ENCODE peak calls at places on chromosomes 7 and 10, in six cellular contexts. G, Q, F, J, P and K are unnamed samples.

GRCh38 chr7:77409739-77410545 is 6.2 kb downstream of the GSAP start:
- DNase-seq in P (no peak), J (peak), F (peak), Q (no peak), G (no peak), K (peak)

GRCh38 chr10:22461891-22462290 is 116.6 kb downstream of the SPAG6 start:
- DNase-seq in F (no peak), J (no peak), G (no peak), Q (no peak), P (no peak), K (no peak)

GRCh38 chr10:59830601-59831259 is 75.6 kb downstream of the CCDC6 start:
- DNase-seq in F (peak), P (no peak), G (peak), J (peak), Q (peak), K (peak)

GRCh38 chr10:110352930-110353243 is 48.2 kb upstream of the SMNDC1 start:
- DNase-seq in J (no peak), P (no peak), F (no peak), G (no peak), Q (no peak), K (no peak)

GRCh38 chr7:140881507-140882228 is 43.1 kb downstream of the BRAF start:
- DNase-seq in G (no peak), Q (no peak), P (no peak), F (no peak), J (no peak), K (no peak)

GRCh38 chr7:40192036-40192435 is 57.2 kb downstream of the SUGCT start:
- DNase-seq in G (no peak), J (peak), P (no peak), Q (no peak), F (peak), K (no peak)

GRCh38 chr10:102775201-102775972 is 31.6 kb downstream of the WBP1L start:
- DNase-seq in J (no peak), P (no peak), G (peak), Q (peak), F (peak), K (peak)

GRCh38 chr10:72274213-72274729 is 547 bp downstream of the DDIT4 start:
- DNase-seq in F (no peak), J (no peak), Q (peak), P (peak), G (no peak), K (no peak)

GRCh38 chr10:63502832-63503231 is 18.4 kb upstream of the REEP3 start:
- DNase-seq in J (no peak), F (no peak), P (no peak), Q (no peak), G (no peak), K (no peak)
- H3K4me3 ChIP-seq in J (no peak), F (no peak), P (no peak), Q (no peak), G (no peak), K (no peak)

GRCh38 chr7:105060394-105060793 is 46.4 kb downstream of the KMT2E start:
- DNase-seq in J (no peak), Q (no peak), G (no peak), F (no peak), P (no peak), K (no peak)

GRCh38 chr7:105057472-105057871 is 43.5 kb downstream of the KMT2E start:
- DNase-seq in F (no peak), Q (no peak), J (no peak), P (no peak), G (no peak), K (no peak)

GRCh38 chr7:105055084-105055483 is 41.1 kb downstream of the KMT2E start:
- DNase-seq in G (no peak), Q (no peak), P (no peak), F (no peak), J (no peak), K (no peak)

GRCh38 chr7:105050493-105050892 is 36.5 kb downstream of the KMT2E start:
- DNase-seq in G (no peak), F (no peak), Q (no peak), P (no peak), J (no peak), K (no peak)

DNA sequence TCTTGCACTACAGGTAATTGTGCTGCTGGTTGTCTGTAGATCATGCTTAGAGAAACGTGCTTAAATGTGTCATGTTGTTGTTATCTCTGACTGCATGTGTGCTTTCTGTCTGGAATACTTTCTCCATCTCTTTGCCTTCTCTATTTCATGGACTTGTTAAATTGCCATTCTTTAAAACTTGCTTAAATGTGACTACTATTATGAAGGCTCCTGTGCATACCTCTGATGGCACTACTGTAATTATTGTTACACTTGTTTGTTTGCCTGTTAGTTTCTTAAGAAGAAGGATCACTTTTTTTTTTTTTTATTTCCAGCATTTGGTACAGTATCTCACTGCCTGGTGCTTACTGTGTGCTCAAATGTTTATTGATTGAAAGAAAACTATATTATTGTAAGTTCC is 41.6 kb downstream of the KMT2E start:
- DNase-seq in F (no peak), P (no peak), Q (no peak), J (no peak), G (no peak), K (no peak)
- H3K4me3 ChIP-seq in F (no peak), P (no peak), Q (no peak), J (no peak), G (no peak), K (no peak)

GRCh38 chr10:44975487-44976331 is 2.9 kb downstream of the DEPP1 start:
- DNase-seq in G (peak), J (peak), P (peak), F (peak), Q (peak), K (peak)

GRCh38 chr10:44974628-44975431 is 3.8 kb downstream of the DEPP1 start:
- DNase-seq in J (peak), P (peak), Q (peak), F (peak), G (peak), K (peak)

GRCh38 chr10:44977287-44978212 is 1.1 kb downstream of the DEPP1 start:
- DNase-seq in F (no peak), J (no peak), Q (no peak), P (no peak), G (no peak), K (no peak)

GRCh38 chr10:44978213-44978569 is 418 bp downstream of the DEPP1 start:
- DNase-seq in G (no peak), Q (no peak), F (no peak), P (no peak), J (no peak), K (no peak)

DNA sequence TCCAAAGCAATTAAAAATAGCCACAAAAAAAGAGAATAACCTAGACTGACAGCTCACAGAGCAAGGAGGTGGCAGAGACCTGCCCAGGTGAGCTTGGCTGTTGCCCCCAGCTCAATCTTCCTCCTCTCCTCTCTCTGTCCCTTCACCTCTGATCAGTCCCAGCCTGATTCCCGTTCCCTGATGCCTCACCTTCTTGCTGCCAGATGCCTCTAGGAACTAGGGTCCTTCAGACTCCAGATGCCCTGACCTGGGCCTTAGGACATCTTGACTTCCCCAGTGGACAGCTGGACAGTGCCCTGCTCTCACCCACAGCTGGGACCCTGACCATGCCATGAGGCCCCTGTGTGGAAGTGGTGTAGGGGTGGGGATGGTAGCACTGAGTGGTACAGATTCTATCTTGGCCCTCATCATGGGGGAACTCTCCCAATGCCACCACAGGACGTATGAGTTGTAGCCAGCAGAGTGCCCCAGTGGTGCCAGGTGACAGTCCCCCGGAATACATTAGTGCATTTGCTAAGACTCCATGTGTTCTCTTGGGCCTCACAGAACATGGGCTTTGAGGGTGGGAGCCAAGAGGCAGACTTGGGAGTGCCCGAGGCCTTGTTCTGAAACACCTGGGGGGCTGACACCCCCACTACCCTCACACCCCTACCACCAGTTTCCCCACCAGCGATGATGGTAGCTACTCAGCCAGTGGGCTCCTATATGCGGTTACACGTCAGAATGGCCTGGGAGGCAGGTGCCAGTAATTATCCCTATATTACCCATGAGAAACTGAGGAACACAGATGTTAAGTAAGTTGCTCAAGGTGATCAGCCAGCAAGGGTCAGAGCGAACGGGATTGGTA is 2.0 kb downstream of the DEPP1 start:
- DNase-seq in G (no peak), F (peak), Q (no peak), J (no peak), P (no peak), K (no peak)
- H3K4me3 ChIP-seq in G (peak), F (peak), Q (no peak), J (no peak), P (no peak), K (no peak)

DNA sequence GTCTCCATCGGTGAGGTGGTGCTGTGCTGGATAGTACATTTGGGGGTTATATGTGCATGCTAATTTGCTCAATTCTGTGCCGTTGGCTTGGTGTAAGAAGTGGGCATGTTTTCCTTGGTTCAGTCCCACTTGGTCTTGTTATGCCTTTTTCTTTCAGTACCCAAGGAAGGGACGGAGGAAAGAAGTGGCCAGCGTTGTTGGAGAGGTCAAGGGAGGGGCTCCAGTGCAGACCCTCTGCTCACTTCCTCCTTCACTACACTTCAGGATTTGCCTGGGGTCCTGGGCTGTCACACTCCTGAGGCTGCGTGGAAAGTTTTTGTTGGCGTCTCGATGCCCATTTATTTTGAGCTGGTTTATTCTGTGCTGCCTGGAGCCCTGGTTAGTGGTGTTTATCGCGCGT is 20.5 kb downstream of the LRMDA start:
- DNase-seq in Q (no peak), J (no peak), F (no peak), P (no peak), G (no peak), K (no peak)
- H3K4me3 ChIP-seq in Q (no peak), J (no peak), F (no peak), P (no peak), G (peak), K (no peak)

GRCh38 chr7:112509390-112509789 is 28.6 kb downstream of the LSMEM1 start:
- DNase-seq in J (peak), F (peak), Q (no peak), G (no peak), P (no peak), K (no peak)
- H3K4me3 ChIP-seq in J (no peak), F (no peak), Q (no peak), G (no peak), P (no peak), K (no peak)

GRCh38 chr10:18097524-18097923 is 42.7 kb upstream of the CACNB2 start:
- DNase-seq in G (no peak), J (peak), Q (no peak), P (no peak), F (peak), K (peak)

GRCh38 chr10:18094793-18095192 is 45.4 kb upstream of the CACNB2 start:
- DNase-seq in P (no peak), J (no peak), G (no peak), F (no peak), Q (no peak), K (no peak)

GRCh38 chr10:18099420-18099819 is 40.8 kb upstream of the CACNB2 start:
- DNase-seq in P (no peak), J (no peak), G (no peak), Q (no peak), F (peak), K (peak)

GRCh38 chr10:18098201-18098600 is 42.0 kb upstream of the CACNB2 start:
- DNase-seq in Q (no peak), P (no peak), J (no peak), G (no peak), F (no peak), K (no peak)

GRCh38 chr10:18094332-18094731 is 45.9 kb upstream of the CACNB2 start:
- DNase-seq in Q (no peak), F (no peak), P (no peak), J (no peak), G (no peak), K (no peak)
- H3K4me3 ChIP-seq in Q (no peak), F (no peak), P (no peak), J (no peak), G (no peak), K (no peak)